ENCODE peak calls at places on chromosomes 7 and 10, in ten cellular contexts. X is cardiac muscle cell, D is foreskin fibroblast, G is fibroblast of mammary gland, K is pancreas, V is endothelial cell, T is right atrium auricular region, E is endothelial cell of umbilical vein, P is HFFc6, B is HFF-Myc. L is an unnamed sample.

GRCh38 chr7:4861673-4862072 is at the start of gene PAPOLB:
- DNase-seq in E (no peak), K (no peak), X (no peak), G (no peak), D (peak; percentile 39), P (no peak), V (no peak), T (no peak), B (no peak), L (no peak)

GRCh38 chr10:101561068-101561915 is 26.8 kb downstream of the POLL start:
- DNase-seq in T (no peak), X (no peak), V (no peak), K (no peak), P (no peak), D (no peak), G (no peak), B (no peak), E (no peak), L (no peak)

GRCh38 chr7:7808156-7808555 is 89.7 kb upstream of the RPA3 start:
- DNase-seq in G (peak; percentile 85), D (peak; percentile 75), T (no peak), X (no peak), B (no peak), P (peak; percentile 17), K (no peak), E (no peak), V (no peak), L (no peak)

GRCh38 chr10:54614062-54614461 is 187.0 kb downstream of the PCDH15 start:
- DNase-seq in X (no peak), D (no peak), K (no peak), G (peak; percentile 4), T (no peak), P (no peak), B (no peak), E (no peak), V (no peak), L (no peak)

GRCh38 chr10:34760606-34761005 is 54.5 kb downstream of the PARD3 start:
- DNase-seq in X (peak; percentile 77), T (no peak), E (no peak), P (no peak), G (peak; percentile 24), D (no peak), V (no peak), K (no peak), B (no peak), L (no peak)

GRCh38 chr7:44963526-44964290 is 15.1 kb downstream of the MYO1G start:
- DNase-seq in V (no peak), P (no peak), G (no peak), B (no peak), X (no peak), K (no peak), D (no peak), T (no peak), E (no peak), L (no peak)

GRCh38 chr7:151166629-151167196 is 781 bp downstream of the GBX1 start:
- DNase-seq in E (no peak), P (no peak), X (no peak), K (no peak), G (no peak), V (no peak), B (no peak), T (no peak), D (no peak), L (no peak)

GRCh38 chr10:110436554-110437350 is 61.0 kb upstream of the DUSP5 start:
- DNase-seq in P (no peak), X (no peak), D (no peak), K (no peak), G (no peak), E (no peak), B (no peak), V (no peak), T (no peak), L (no peak)

GRCh38 chr10:79162861-79163662 is 94.3 kb downstream of the ZMIZ1 start:
- DNase-seq in V (no peak), D (no peak), B (no peak), E (no peak), T (no peak), G (peak; percentile 51), P (peak; percentile 73), X (no peak), K (peak; percentile 47), L (no peak)

GRCh38 chr7:26369519-26370385 is 78.1 kb downstream of the SNX10 start:
- DNase-seq in D (peak; percentile 72), T (no peak), G (peak; percentile 46), P (peak; percentile 49), E (peak; percentile 84), X (peak; percentile 64), K (peak; percentile 43), B (peak; percentile 12), V (peak; percentile 53), L (peak; percentile 26)

GRCh38 chr10:55330485-55330884 is 529.5 kb upstream of the PCDH15 start:
- DNase-seq in V (no peak), D (no peak), B (no peak), K (no peak), T (no peak), G (no peak), P (no peak), E (no peak), X (no peak), L (no peak)

GRCh38 chr7:47743898-47744612 is 162.1 kb upstream of the TNS3 start:
- DNase-seq in V (no peak), K (no peak), B (no peak), D (no peak), P (no peak), G (no peak), X (peak; percentile 43), T (no peak), E (peak; percentile 56), L (no peak)

GRCh38 chr10:34494012-34494411 is 321.1 kb downstream of the PARD3 start:
- DNase-seq in P (no peak), B (no peak), G (peak; percentile 65), V (no peak), D (no peak), E (no peak), X (no peak), T (no peak), K (no peak), L (no peak)

GRCh38 chr7:102097601-102098161 is 189.0 kb upstream of the SH2B2 start:
- DNase-seq in X (no peak), K (no peak), V (no peak), G (no peak), T (peak; percentile 28), D (peak; percentile 23), E (no peak), B (no peak), P (peak; percentile 18), L (no peak)

GRCh38 chr7:184768-185264 is 7.6 kb upstream of the FAM20C start:
- DNase-seq in V (no peak), G (peak; percentile 38), T (no peak), E (no peak), P (no peak), X (no peak), K (no peak), D (peak; percentile 82), B (no peak), L (no peak)

GRCh38 chr10:102196893-102197292 is 29.2 kb upstream of the ELOVL3 start:
- DNase-seq in T (no peak), V (no peak), K (no peak), G (peak; percentile 2), P (no peak), D (no peak), B (no peak), E (no peak), X (no peak), L (peak; percentile 47)

GRCh38 chr7:22980422-22980821 is 33.5 kb downstream of the HYCC1 start:
- DNase-seq in K (no peak), D (peak; percentile 73), T (no peak), P (peak; percentile 83), X (no peak), B (peak; percentile 15), V (no peak), G (peak; percentile 89), E (peak; percentile 48), L (no peak)

GRCh38 chr7:22979861-22980260 is 34.1 kb downstream of the HYCC1 start:
- DNase-seq in V (no peak), T (no peak), K (no peak), P (no peak), X (no peak), D (no peak), E (no peak), B (no peak), G (no peak), L (no peak)

GRCh38 chr7:22983257-22983855 is 30.6 kb downstream of the HYCC1 start:
- DNase-seq in E (no peak), B (no peak), G (peak; percentile 43), V (no peak), K (no peak), D (peak; percentile 71), P (peak; percentile 20), X (no peak), T (no peak), L (no peak)

DNA sequence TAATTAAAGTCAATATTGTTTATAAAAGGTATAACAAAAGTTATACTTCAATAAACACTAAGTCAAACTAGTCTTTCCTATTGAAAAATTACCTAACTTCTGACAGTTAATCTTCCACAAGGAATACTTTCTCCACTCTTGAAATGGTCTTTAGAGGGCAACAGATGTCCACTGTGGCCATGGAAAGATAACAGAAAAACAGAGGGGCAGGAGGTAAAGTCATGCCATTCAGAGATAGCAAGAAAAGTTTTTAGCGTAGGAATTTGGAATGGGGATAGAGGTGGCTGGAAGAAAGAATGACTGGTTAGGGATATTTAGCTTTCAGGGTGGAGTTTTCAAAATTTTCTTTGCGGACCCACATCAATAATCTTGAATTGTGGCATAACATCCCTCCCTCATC is 34.7 kb downstream of the HYCC1 start:
- DNase-seq in G (no peak), E (no peak), T (no peak), B (no peak), X (no peak), D (no peak), K (no peak), V (no peak), P (no peak), L (no peak)
- TF ChIP-seq CTCF in G (no peak), E (no peak), T (no peak), B (no peak), X (no peak), D (no peak), K (no peak), V (no peak), P (no peak), L (no peak)

GRCh38 chr7:106086062-106086461 is 26.1 kb downstream of the SYPL1 start:
- DNase-seq in D (no peak), B (no peak), T (no peak), G (no peak), X (no peak), E (no peak), V (no peak), P (no peak), K (no peak), L (no peak)
- TF ChIP-seq CTCF in D (no peak), B (no peak), T (no peak), G (no peak), X (no peak), E (no peak), V (no peak), P (no peak), K (no peak), L (no peak)

GRCh38 chr10:20855398-20856038 is 41.6 kb downstream of the NEBL start:
- DNase-seq in D (peak; percentile 49), B (no peak), K (no peak), V (no peak), G (peak; percentile 60), T (no peak), E (peak; percentile 11), X (no peak), P (no peak), L (no peak)
- TF ChIP-seq CTCF in D (no peak), B (peak; percentile 13), K (no peak), V (peak; percentile 61), G (peak; percentile 53), T (no peak), E (no peak), X (peak; percentile 49), P (peak; percentile 70), L (peak; percentile 28)

GRCh38 chr7:28364082-28364481 is 48.2 kb upstream of the CREB5 start:
- DNase-seq in G (peak; percentile 25), B (no peak), K (no peak), T (no peak), P (no peak), X (no peak), D (no peak), V (no peak), E (no peak), L (no peak)
- TF ChIP-seq CTCF in G (peak; percentile 45), B (peak; percentile 18), K (no peak), T (no peak), P (peak; percentile 62), X (peak; percentile 17), D (peak; percentile 10), V (peak; percentile 72), E (no peak), L (no peak)